ENCODE peak calls at places on chromosomes 2 and 18, in nine cellular contexts. Y is fibroblast of lung, Z is EL, J is GM10248, S is T-helper 2 cell, U is epithelial cell of esophagus, P is esophagus squamous epithelium, F is hepatic stellate cell, R is RWPE1. K is an unnamed sample.

GRCh38 chr18:60910534-60910933 is 422.7 kb upstream of the CDH20 start:
- DNase-seq in Y (peak; percentile 32), Z (no peak), J (no peak), S (no peak), U (no peak), P (no peak), F (no peak), R (no peak), K (no peak)

GRCh38 chr2:190344275-190344827 is 962 bp downstream of the INPP1 start:
- DNase-seq in Y (peak; percentile 28), Z (peak; percentile 45), J (peak; percentile 70), S (no peak), U (peak; percentile 34), P (no peak), F (no peak), R (peak; percentile 27), K (no peak)

GRCh38 chr2:179543361-179543901 is 278.8 kb upstream of the SESTD1 start:
- DNase-seq in Y (peak; percentile 2), Z (peak; percentile 73), J (no peak), S (no peak), U (no peak), P (no peak), F (no peak), R (no peak), K (no peak)

GRCh38 chr2:230893881-230894781 is 29.4 kb downstream of the ITM2C start:
- DNase-seq in Y (no peak), Z (no peak), J (peak; percentile 60), S (no peak), U (no peak), P (no peak), F (no peak), R (no peak), K (no peak)

GRCh38 chr2:127632592-127633489 is 13.1 kb upstream of the GPR17 start:
- DNase-seq in Y (no peak), Z (no peak), J (peak; percentile 75), S (no peak), U (no peak), P (no peak), F (peak; percentile 18), R (no peak), K (no peak)

GRCh38 chr2:237471457-237472186 is 15.4 kb upstream of the MLPH start:
- DNase-seq in Y (peak; percentile 66), Z (peak; percentile 75), J (peak; percentile 48), S (no peak), U (peak; percentile 49), P (no peak), F (peak; percentile 85), R (peak; percentile 50), K (no peak)

GRCh38 chr2:182715121-182715895 is 749 bp upstream of the DNAJC10 start:
- DNase-seq in Y (peak; percentile 65), Z (no peak), J (no peak), S (no peak), U (peak; percentile 32), P (no peak), F (no peak), R (peak; percentile 20), K (no peak)

GRCh38 chr2:43219383-43220228 is 6.8 kb downstream of the ZFP36L2 start:
- DNase-seq in Y (peak; percentile 84), Z (peak; percentile 86), J (peak; percentile 84), S (peak; percentile 63), U (peak; percentile 83), P (peak; percentile 65), F (peak; percentile 81), R (peak; percentile 76), K (peak; percentile 64)

GRCh38 chr2:176637497-176638166 is 368.4 kb downstream of the MTX2 start:
- DNase-seq in Y (peak; percentile 18), Z (peak; percentile 70), J (peak; percentile 23), S (no peak), U (peak; percentile 21), P (no peak), F (peak; percentile 44), R (peak; percentile 49), K (no peak)

GRCh38 chr2:130849896-130850787 is 13.4 kb downstream of the ARHGEF4 start:
- DNase-seq in Y (no peak), Z (no peak), J (no peak), S (no peak), U (no peak), P (no peak), F (no peak), R (no peak), K (no peak)

GRCh38 chr2:30862054-30862651 is 54.9 kb upstream of the CAPN13 start:
- DNase-seq in Y (peak; percentile 73), Z (peak; percentile 70), J (peak; percentile 57), S (peak; percentile 35), U (peak; percentile 83), P (no peak), F (peak; percentile 58), R (peak; percentile 78), K (no peak)

GRCh38 chr2:232142502-232142901 is 181.0 kb downstream of the DIS3L2 start:
- DNase-seq in Y (no peak), Z (no peak), J (no peak), S (no peak), U (no peak), P (no peak), F (no peak), R (no peak), K (no peak)

GRCh38 chr2:42132966-42133641 is 36.0 kb upstream of the EML4 start:
- DNase-seq in Y (peak; percentile 96), Z (peak; percentile 97), J (peak; percentile 69), S (peak; percentile 90), U (peak; percentile 93), P (peak; percentile 62), F (peak; percentile 65), R (peak; percentile 90), K (peak; percentile 79)

GRCh38 chr18:32549248-32549842 is 78.7 kb upstream of the GAREM1 start:
- DNase-seq in Y (peak; percentile 51), Z (no peak), J (peak; percentile 41), S (peak; percentile 6), U (peak; percentile 66), P (no peak), F (peak; percentile 35), R (peak; percentile 37), K (no peak)

GRCh38 chr18:76620326-76620813 is 125.3 kb upstream of the ZNF516 start:
- DNase-seq in Y (peak; percentile 82), Z (peak; percentile 76), J (peak; percentile 84), S (no peak), U (peak; percentile 75), P (peak; percentile 7), F (peak; percentile 71), R (no peak), K (peak; percentile 16)

GRCh38 chr2:151028691-151029176 is 232.9 kb downstream of the RBM43 start:
- DNase-seq in Y (no peak), Z (no peak), J (no peak), S (no peak), U (no peak), P (no peak), F (no peak), R (no peak), K (no peak)

GRCh38 chr2:188201639-188202038 is 90.0 kb upstream of the GULP1 start:
- DNase-seq in Y (no peak), Z (no peak), J (no peak), S (no peak), U (no peak), P (no peak), F (no peak), R (no peak), K (no peak)

GRCh38 chr2:26299488-26300092 is 46.4 kb upstream of the SELENOI start:
- DNase-seq in Y (peak; percentile 83), Z (peak; percentile 66), J (no peak), S (no peak), U (peak; percentile 60), P (no peak), F (peak; percentile 47), R (peak; percentile 39), K (no peak)

GRCh38 chr2:210546424-210547223 is 9.8 kb upstream of the CPS1 start:
- DNase-seq in Y (no peak), Z (no peak), J (no peak), S (no peak), U (no peak), P (no peak), F (no peak), R (no peak), K (no peak)

GRCh38 chr2:232292395-232293154 is 86.0 kb upstream of the ALPP start:
- DNase-seq in Y (peak; percentile 54), Z (peak; percentile 63), J (peak; percentile 70), S (peak; percentile 30), U (peak; percentile 70), P (no peak), F (peak; percentile 51), R (no peak), K (no peak)

GRCh38 chr2:67340118-67341011 is 56.8 kb upstream of the ETAA1 start:
- DNase-seq in Y (no peak), Z (no peak), J (no peak), S (no peak), U (no peak), P (no peak), F (no peak), R (no peak), K (no peak)

GRCh38 chr2:65030481-65030880 is 25.7 kb upstream of the CEP68 start:
- DNase-seq in Y (no peak), Z (no peak), J (no peak), S (no peak), U (no peak), P (no peak), F (no peak), R (no peak), K (no peak)

GRCh38 chr2:124975224-124975623 is 950.1 kb downstream of the CNTNAP5 start:
- DNase-seq in Y (no peak), Z (no peak), J (no peak), S (no peak), U (no peak), P (no peak), F (no peak), R (no peak), K (no peak)

GRCh38 chr2:240626531-240627300 is 1.4 kb downstream of the GPR35 start:
- DNase-seq in Y (no peak), Z (no peak), J (no peak), S (no peak), U (no peak), P (no peak), F (no peak), R (no peak), K (peak; percentile 10)

GRCh38 chr2:239934571-239935171 is 90.5 kb downstream of the NDUFA10 start:
- DNase-seq in Y (peak; percentile 49), Z (peak; percentile 40), J (peak; percentile 64), S (peak; percentile 40), U (peak; percentile 42), P (no peak), F (no peak), R (peak; percentile 29), K (peak; percentile 41)

GRCh38 chr2:223928113-223929006 is 16.8 kb downstream of the WDFY1 start:
- DNase-seq in Y (no peak), Z (no peak), J (no peak), S (no peak), U (no peak), P (no peak), F (no peak), R (no peak), K (no peak)

GRCh38 chr2:228827056-228827455 is 444.0 kb downstream of the PID1 start:
- DNase-seq in Y (peak; percentile 28), Z (peak; percentile 52), J (no peak), S (no peak), U (peak; percentile 71), P (no peak), F (peak; percentile 5), R (no peak), K (no peak)

GRCh38 chr2:232419245-232420072 is 12.8 kb downstream of the ALPG start:
- DNase-seq in Y (no peak), Z (no peak), J (no peak), S (no peak), U (peak; percentile 14), P (no peak), F (no peak), R (no peak), K (no peak)

GRCh38 chr2:12287220-12287751 is 429.4 kb upstream of the TRIB2 start:
- DNase-seq in Y (peak; percentile 54), Z (peak; percentile 44), J (no peak), S (no peak), U (peak; percentile 52), P (no peak), F (no peak), R (peak; percentile 50), K (no peak)